ENCODE peak calls at places on chromosomes 5 and 9, in seven cellular contexts. D is body of pancreas, C is HAP-1, S is GM23338, Y is mesendoderm, A is heart left ventricle, Q is psoas muscle. X is an unnamed sample.
A peak's percentile ranks its signal among the peaks of the same experiment; 100 is the strongest.

GRCh38 chr9:93126825-93127368 is 7.2 kb downstream of the NINJ1 start:
- DNase-seq in D (peak; percentile 5), C (no peak), S (peak; percentile 32), Y (peak; percentile 61), A (no peak), Q (no peak), X (no peak)

GRCh38 chr9:116464987-116465571 is 222.0 kb upstream of the TRIM32 start:
- DNase-seq in D (peak; percentile 69), C (no peak), S (no peak), Y (no peak), A (no peak), Q (no peak), X (no peak)

GRCh38 chr5:64206653-64207052 is 41.0 kb downstream of the RNF180 start:
- DNase-seq in D (no peak), C (no peak), S (peak; percentile 24), Y (peak; percentile 23), A (no peak), Q (no peak), X (no peak)

GRCh38 chr5:61333351-61334223 is 1.5 kb downstream of the ZSWIM6 start:
- DNase-seq in D (peak; percentile 53), C (no peak), S (peak; percentile 48), Y (peak; percentile 65), A (peak; percentile 66), Q (peak; percentile 46), X (no peak)

GRCh38 chr5:117431091-117431490 is 856.5 kb upstream of the SEMA6A start:
- DNase-seq in D (no peak), C (no peak), S (no peak), Y (no peak), A (no peak), Q (no peak), X (no peak)

GRCh38 chr5:96065577-96066385 is 104.1 kb upstream of the ELL2 start:
- DNase-seq in D (no peak), C (peak; percentile 53), S (peak; percentile 30), Y (no peak), A (no peak), Q (no peak), X (no peak)

GRCh38 chr9:136011703-136012496 is 50.7 kb upstream of the UBAC1 start:
- DNase-seq in D (peak; percentile 51), C (no peak), S (no peak), Y (no peak), A (peak; percentile 93), Q (peak; percentile 83), X (no peak)

GRCh38 chr9:88400021-88400420 is 11.8 kb downstream of the SPIN1 start:
- DNase-seq in D (no peak), C (no peak), S (no peak), Y (peak; percentile 44), A (no peak), Q (no peak), X (no peak)

GRCh38 chr9:119184265-119184936 is 184.8 kb downstream of the BRINP1 start:
- DNase-seq in D (no peak), C (no peak), S (no peak), Y (no peak), A (no peak), Q (no peak), X (no peak)

GRCh38 chr5:142013734-142014495 is 1.1 kb upstream of the GNPDA1 start:
- DNase-seq in D (peak; percentile 34), C (no peak), S (no peak), Y (no peak), A (peak; percentile 57), Q (peak; percentile 60), X (no peak)

GRCh38 chr5:93884254-93884653 is 142.9 kb upstream of the POU5F2 start:
- DNase-seq in D (no peak), C (no peak), S (no peak), Y (no peak), A (no peak), Q (no peak), X (no peak)

GRCh38 chr5:68392608-68393007 is 177.1 kb downstream of the PIK3R1 start:
- DNase-seq in D (no peak), C (no peak), S (no peak), Y (no peak), A (no peak), Q (no peak), X (no peak)

GRCh38 chr5:55039843-55040242 is 15.8 kb downstream of the GZMK start:
- DNase-seq in D (no peak), C (no peak), S (no peak), Y (no peak), A (no peak), Q (no peak), X (no peak)

GRCh38 chr5:168916266-168916665 is 337.1 kb upstream of the PANK3 start:
- DNase-seq in D (peak; percentile 24), C (no peak), S (peak; percentile 60), Y (peak; percentile 44), A (peak; percentile 40), Q (peak; percentile 23), X (no peak)

GRCh38 chr5:178318382-178318781 is 85.8 kb upstream of the PHYKPL start:
- DNase-seq in D (no peak), C (no peak), S (no peak), Y (no peak), A (no peak), Q (no peak), X (no peak)

GRCh38 chr5:112735702-112736101 is 2.0 kb upstream of the APC start:
- DNase-seq in D (no peak), C (no peak), S (no peak), Y (no peak), A (no peak), Q (no peak), X (no peak)

GRCh38 chr5:158905281-158905680 is 194.4 kb downstream of the EBF1 start:
- DNase-seq in D (no peak), C (no peak), S (no peak), Y (no peak), A (no peak), Q (no peak), X (no peak)

GRCh38 chr9:126325779-126326178 is 850 bp upstream of the MVB12B start:
- DNase-seq in D (no peak), C (no peak), S (no peak), Y (peak; percentile 9), A (no peak), Q (no peak), X (no peak)

GRCh38 chr5:166772770-166773169 is 1518.7 kb upstream of the WWC1 start:
- DNase-seq in D (no peak), C (no peak), S (no peak), Y (no peak), A (no peak), Q (no peak), X (no peak)

GRCh38 chr5:73121109-73121443 is 701 bp downstream of the TMEM171 start:
- DNase-seq in D (no peak), C (no peak), S (no peak), Y (no peak), A (no peak), Q (no peak), X (no peak)

GRCh38 chr9:121836382-121836885 is 185.0 kb downstream of the DAB2IP start:
- DNase-seq in D (no peak), C (no peak), S (no peak), Y (no peak), A (no peak), Q (no peak), X (no peak)

DNA sequence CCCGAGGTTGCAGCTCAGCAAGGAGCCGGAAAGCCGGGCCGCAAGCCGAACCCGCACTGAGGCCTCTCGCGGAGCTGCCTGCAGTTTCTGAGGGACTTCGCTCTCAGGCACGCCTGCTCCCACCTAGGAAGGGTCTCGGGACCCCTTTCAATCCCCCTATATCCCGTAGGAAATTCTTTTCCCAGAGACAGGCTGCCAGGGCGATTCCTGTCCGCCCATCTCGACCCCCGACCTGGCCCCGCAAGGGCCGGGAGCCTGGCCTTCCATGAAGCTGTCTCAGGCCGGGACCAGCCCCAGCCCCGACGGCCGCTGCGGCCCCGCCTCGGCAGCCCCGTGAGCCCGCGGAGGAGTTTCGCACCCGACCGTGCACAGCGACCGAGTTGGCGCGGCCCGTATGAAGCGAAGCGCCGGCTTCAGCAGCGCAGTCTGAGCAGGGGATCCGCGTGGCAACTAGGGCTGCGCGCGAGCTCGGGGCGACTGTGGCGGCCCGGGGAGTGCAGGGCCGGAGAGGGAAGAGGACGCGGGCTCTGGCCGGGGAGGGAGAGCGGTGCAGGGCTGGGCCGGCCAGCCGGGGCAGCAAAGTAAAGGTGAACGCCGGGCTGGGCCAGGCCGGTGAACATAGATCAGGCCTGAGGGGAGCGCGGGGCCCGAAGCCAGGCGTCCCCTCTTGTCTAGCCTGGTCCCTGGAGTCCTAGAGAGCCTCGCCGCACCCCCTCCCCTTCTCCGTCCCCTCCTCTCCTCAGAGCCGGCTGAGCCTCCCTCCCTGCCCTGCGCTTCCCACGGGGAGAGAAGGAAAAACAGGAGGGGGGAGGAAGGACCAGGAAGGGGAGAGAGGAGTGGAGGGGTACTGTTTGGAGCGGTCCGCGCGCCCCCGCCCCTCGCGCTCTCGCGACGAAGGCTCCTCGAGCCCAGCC is 879 bp upstream of the PRDM12 start:
- DNase-seq in D (no peak), C (no peak), S (peak; percentile 83), Y (peak; percentile 38), A (no peak), Q (no peak), X (no peak)
- H3K4me3 ChIP-seq in D (no peak overlapping the region), C (no peak overlapping the region), S (peak overlapping the region; percentile 67), Y (no peak overlapping the region), A (no peak overlapping the region), Q (peak overlapping the region; percentile 11), X (peak overlapping the region; percentile 22)

GRCh38 chr9:91423785-91424402 is at the start of gene NFIL3:
- DNase-seq in D (peak; percentile 88), C (peak; percentile 70), S (peak; percentile 77), Y (peak; percentile 79), A (peak; percentile 87), Q (peak; percentile 91), X (no peak)
- H3K4me1 ChIP-seq in D (peaks cover 29% of the 10 kb centered on the region), C (no peaks in the 10 kb centered on the region), S (peaks cover 19% of the 10 kb centered on the region), Y (peaks cover 14% of the 10 kb centered on the region), A (peaks cover 28% of the 10 kb centered on the region), Q (peaks cover 15% of the 10 kb centered on the region), X (peaks cover 4% of the 10 kb centered on the region)

GRCh38 chr5:2049876-2050275 is 167.2 kb upstream of the IRX4 start:
- DNase-seq in D (no peak), C (no peak), S (no peak), Y (no peak), A (no peak), Q (no peak), X (no peak)
- H3K4me3 ChIP-seq in D (no peak overlapping the region), C (no peak overlapping the region), S (no peak overlapping the region), Y (no peak overlapping the region), A (no peak overlapping the region), Q (no peak overlapping the region), X (no peak overlapping the region)

DNA sequence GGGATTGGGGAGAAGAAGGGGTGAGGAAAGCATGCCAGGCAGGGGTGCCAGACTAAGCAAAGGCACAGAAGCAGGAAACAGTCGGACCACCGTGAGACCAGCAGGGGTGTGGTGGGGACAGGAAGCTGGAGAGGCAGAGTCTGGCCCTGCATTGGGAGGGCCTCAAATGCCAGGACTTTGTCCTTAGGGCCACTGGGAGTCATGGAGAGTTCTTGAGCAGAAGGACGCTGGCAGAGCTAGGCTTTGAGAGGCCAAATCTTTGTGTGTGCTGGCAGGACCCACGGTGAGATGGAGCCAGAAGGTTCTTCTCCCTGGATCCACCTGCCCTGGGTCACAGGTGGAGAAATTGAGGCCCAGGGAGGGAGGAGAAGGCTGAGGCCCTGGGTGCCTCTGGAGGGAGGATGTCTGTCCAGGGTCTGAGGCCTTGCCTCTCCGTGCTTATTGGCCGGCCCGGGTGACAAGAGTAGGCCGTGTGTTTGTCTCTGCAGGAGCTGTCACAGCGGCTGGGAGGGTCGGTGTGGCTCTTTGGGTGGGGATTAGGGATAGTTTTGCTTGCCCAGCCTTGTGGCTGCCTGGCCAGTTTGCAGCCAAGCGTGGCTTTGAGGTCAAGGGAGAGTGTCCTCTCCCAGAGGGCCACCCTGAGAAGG is 1.8 kb upstream of the ENG start:
- DNase-seq in D (no peak), C (no peak), S (no peak), Y (peak; percentile 51), A (no peak), Q (no peak), X (no peak)
- H3K4me1 ChIP-seq in D (peaks cover 21% of the 10 kb centered on the region), C (no peaks in the 10 kb centered on the region), S (peaks cover 4% of the 10 kb centered on the region), Y (peaks cover 3% of the 10 kb centered on the region), A (peaks cover 63% of the 10 kb centered on the region), Q (peaks cover 22% of the 10 kb centered on the region), X (peaks cover 3% of the 10 kb centered on the region)

X was measured in iPS DF 6.9.